ENCODE peak calls at places on chromosomes 4 and X, in six cellular contexts. N is aorta, O is WERI-Rb-1, A is IMR-90, K is mammary epithelial cell, T is fibroblast of lung. P is an unnamed sample.

GRCh38 chr4:78040431-78040830 is 16.7 kb upstream of the FRAS1 start:
- DNase-seq in N (no peak), O (no peak), A (no peak), K (peak; percentile 31), T (no peak), P (no peak)

GRCh38 chr4:113434247-113434587 is 327.3 kb downstream of the CAMK2D start:
- DNase-seq in N (no peak), O (no peak), A (peak; percentile 39), K (no peak), T (peak; percentile 87), P (no peak)

GRCh38 chrX:140249122-140249521 is 255.7 kb downstream of the SOX3 start:
- DNase-seq in N (no peak), O (no peak), A (no peak), K (no peak), T (no peak), P (no peak)

GRCh38 chr4:148574502-148574901 is 132.3 kb upstream of the NR3C2 start:
- DNase-seq in N (no peak), O (no peak), A (peak; percentile 72), K (peak; percentile 1), T (no peak), P (no peak)

GRCh38 chrX:101659601-101660063 is at the start of gene ARMCX2:
- DNase-seq in N (peak; percentile 79), O (peak; percentile 11), A (peak; percentile 69), K (no peak), T (peak; percentile 71), P (peak; percentile 61)

GRCh38 chr4:148216866-148217814 is 225.1 kb downstream of the NR3C2 start:
- DNase-seq in N (no peak), O (no peak), A (no peak), K (no peak), T (peak; percentile 3), P (no peak)

GRCh38 chrX:1481636-1482529 is 29.2 kb upstream of the ASMTL start:
- DNase-seq in N (peak; percentile 83), O (peak; percentile 87), A (peak; percentile 76), K (peak; percentile 44), T (peak; percentile 83), P (peak; percentile 51)

GRCh38 chr4:85937507-85937906 is 422.3 kb downstream of the MAPK10 start:
- DNase-seq in N (no peak), O (no peak), A (no peak), K (no peak), T (no peak), P (no peak)

GRCh38 chr4:126957555-126958440 is 675.0 kb upstream of the INTU start:
- DNase-seq in N (no peak), O (no peak), A (peak; percentile 52), K (peak; percentile 10), T (peak; percentile 70), P (no peak)

GRCh38 chrX:17737707-17738001 is 361 bp downstream of the SCML1 start:
- DNase-seq in N (no peak), O (no peak), A (no peak), K (no peak), T (no peak), P (peak; percentile 36)

GRCh38 chr4:38560763-38561558 is 103.0 kb upstream of the KLF3 start:
- DNase-seq in N (no peak), O (no peak), A (no peak), K (peak; percentile 72), T (no peak), P (no peak)

GRCh38 chrX:30618160-30618765 is 35.0 kb upstream of the GK start:
- DNase-seq in N (no peak), O (no peak), A (no peak), K (no peak), T (no peak), P (peak; percentile 74)

GRCh38 chrX:39309018-39309620 is 507.9 kb downstream of the MID1IP1 start:
- DNase-seq in N (no peak), O (no peak), A (no peak), K (peak; percentile 50), T (peak; percentile 0), P (no peak)

GRCh38 chr4:113368056-113368455 is 318.6 kb downstream of the ANK2 start:
- DNase-seq in N (no peak), O (no peak), A (peak; percentile 97), K (peak; percentile 28), T (peak; percentile 82), P (no peak)

GRCh38 chr4:120286813-120287212 is 220.2 kb upstream of the MAD2L1 start:
- DNase-seq in N (no peak), O (no peak), A (no peak), K (no peak), T (peak; percentile 2), P (peak; percentile 8)

GRCh38 chrX:68934421-68934820 is 105.6 kb downstream of the EFNB1 start:
- DNase-seq in N (peak; percentile 40), O (no peak), A (no peak), K (no peak), T (no peak), P (no peak)

GRCh38 chrX:6187256-6187655 is 41.4 kb downstream of the NLGN4X start:
- DNase-seq in N (no peak), O (no peak), A (no peak), K (no peak), T (no peak), P (no peak)

GRCh38 chr4:176769519-176769918 is 23.2 kb downstream of the VEGFC start:
- DNase-seq in N (no peak), O (no peak), A (peak; percentile 99), K (peak; percentile 93), T (peak; percentile 98), P (no peak)

GRCh38 chrX:19964017-19964710 is 26.7 kb downstream of the BCLAF3 start:
- DNase-seq in N (no peak), O (no peak), A (no peak), K (peak; percentile 56), T (no peak), P (no peak)

GRCh38 chr4:168531305-168531704 is 34.5 kb downstream of the PALLD start:
- DNase-seq in N (no peak), O (no peak), A (no peak), K (peak; percentile 74), T (no peak), P (no peak)

GRCh38 chr4:79917246-79917645 is 155.8 kb downstream of the ANTXR2 start:
- DNase-seq in N (peak; percentile 47), O (peak; percentile 56), A (peak; percentile 44), K (peak; percentile 32), T (peak; percentile 48), P (no peak)

GRCh38 chr4:2253160-2254084 is 8.5 kb downstream of the MXD4 start:
- DNase-seq in N (peak; percentile 47), O (no peak), A (no peak), K (no peak), T (no peak), P (peak; percentile 44)

GRCh38 chr4:185344743-185345538 is 50.8 kb downstream of the LRP2BP start:
- DNase-seq in N (no peak), O (no peak), A (no peak), K (no peak), T (no peak), P (no peak)

GRCh38 chr4:140151700-140152014 is 2.3 kb downstream of the MAML3 start:
- DNase-seq in N (peak; percentile 83), O (peak; percentile 97), A (peak; percentile 85), K (peak; percentile 79), T (peak; percentile 87), P (peak; percentile 95)

GRCh38 chrX:69214463-69214862 is 49.2 kb upstream of the PJA1 start:
- DNase-seq in N (no peak), O (no peak), A (no peak), K (no peak), T (no peak), P (no peak)

GRCh38 chrX:46254623-46255022 is 290.6 kb downstream of the ZNF674 start:
- DNase-seq in N (no peak), O (no peak), A (no peak), K (no peak), T (no peak), P (no peak)

GRCh38 chr4:156754832-156755570 is 216.6 kb downstream of the PDGFC start:
- DNase-seq in N (no peak), O (no peak), A (no peak), K (no peak), T (peak; percentile 38), P (no peak)

GRCh38 chrX:123830309-123830708 is 29.5 kb upstream of the XIAP start:
- DNase-seq in N (peak; percentile 58), O (no peak), A (no peak), K (peak; percentile 86), T (no peak), P (no peak)

GRCh38 chr4:27217261-27217769 is 356.7 kb downstream of the STIM2 start:
- DNase-seq in N (no peak), O (no peak), A (peak; percentile 57), K (peak; percentile 64), T (no peak), P (no peak)

GRCh38 chrX:5236749-5237148 is 991.9 kb downstream of the NLGN4X start:
- DNase-seq in N (no peak), O (no peak), A (no peak), K (no peak), T (no peak), P (no peak)

GRCh38 chr4:23333946-23334878 is 555.6 kb downstream of the PPARGC1A start:
- DNase-seq in N (no peak), O (no peak), A (peak; percentile 71), K (peak; percentile 75), T (peak; percentile 98), P (peak; percentile 26)

GRCh38 chr4:519885-520595 is 21.0 kb downstream of the PIGG start:
- DNase-seq in N (no peak), O (no peak), A (no peak), K (no peak), T (no peak), P (no peak)
- H3K36me3 ChIP-seq in N (peaks cover 10% of the 10 kb centered on the region), O (peaks cover 71% of the 10 kb centered on the region), A (peaks cover 70% of the 10 kb centered on the region), K (peaks cover 26% of the 10 kb centered on the region), T (peaks cover 33% of the 10 kb centered on the region), P (peaks cover 26% of the 10 kb centered on the region)

GRCh38 chr4:37073226-37073840 is 171.2 kb upstream of the NWD2 start:
- DNase-seq in N (no peak), O (no peak), A (no peak), K (no peak), T (no peak), P (no peak)
- H3K4me3 ChIP-seq in N (no peak overlapping the region), O (no peak overlapping the region), A (no peak overlapping the region), K (no peak overlapping the region), T (no peak overlapping the region), P (no peak overlapping the region)

DNA sequence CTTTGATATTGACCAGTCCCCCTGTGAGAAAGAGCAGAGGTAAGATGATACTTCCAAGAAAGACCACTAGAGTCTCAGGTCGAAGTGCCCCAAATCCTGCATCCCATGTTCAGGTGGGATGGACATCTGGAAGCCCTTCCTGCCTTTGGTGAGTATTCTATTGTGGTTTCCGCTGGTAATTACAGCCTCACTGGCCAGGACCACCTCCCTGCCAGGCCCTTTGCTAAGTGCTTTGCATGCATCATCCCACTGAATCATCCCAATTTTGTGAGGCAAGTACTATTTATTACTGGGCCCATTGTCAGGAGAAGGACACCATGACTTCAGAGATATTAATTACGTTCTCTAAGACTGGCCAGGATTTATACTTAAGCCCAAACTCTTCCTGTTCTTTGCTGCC is 10.8 kb upstream of the PASD1 start:
- DNase-seq in N (no peak), O (no peak), A (no peak), K (no peak), T (no peak), P (no peak)
- H3K27me3 ChIP-seq in N (no peaks in the 10 kb centered on the region), O (peaks cover 2% of the 10 kb centered on the region), A (no peaks in the 10 kb centered on the region), K (no peaks in the 10 kb centered on the region), T (no peaks in the 10 kb centered on the region), P (no peaks in the 10 kb centered on the region)

DNA sequence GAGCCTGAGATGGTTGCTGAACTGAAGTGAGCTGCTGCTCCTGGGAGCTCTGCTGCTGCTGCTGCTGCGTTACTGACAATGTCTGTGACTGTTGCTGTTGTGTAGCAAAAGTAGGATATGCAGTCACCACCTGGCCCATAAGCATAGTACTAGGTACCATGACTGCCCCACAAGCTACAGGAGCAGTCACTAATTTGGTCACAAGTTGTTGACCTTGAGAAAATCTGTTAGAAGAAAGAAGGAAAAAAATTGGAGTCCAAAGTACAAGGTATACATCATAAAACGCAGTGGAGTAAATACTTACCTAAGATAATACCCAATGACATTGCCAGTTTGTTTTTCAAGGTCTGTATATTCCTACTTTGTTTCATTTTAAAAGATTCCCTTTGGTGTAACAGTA is 42.6 kb downstream of the TMEM165 start:
- DNase-seq in N (no peak), O (no peak), A (no peak), K (no peak), T (no peak), P (no peak)
- H3K36me3 ChIP-seq in N (peaks cover 5% of the 10 kb centered on the region), O (peaks cover 58% of the 10 kb centered on the region), A (peaks cover 26% of the 10 kb centered on the region), K (peaks cover 21% of the 10 kb centered on the region), T (peaks cover 8% of the 10 kb centered on the region), P (peaks cover 1% of the 10 kb centered on the region)